ENCODE peak calls at places on chromosome 10, in five cellular contexts. P is fibroblast of lung, J is B cell, Y is GM06990, N is OCI-LY7. G is an unnamed sample.

GRCh38 chr10:12448729-12449391 is 99.5 kb downstream of the CAMK1D start:
- DNase-seq in Y (peak; percentile 65), N (peak; percentile 14), J (peak; percentile 41), P (peak; percentile 72), G (peak; percentile 66)

GRCh38 chr10:129972966-129973673 is 9.0 kb upstream of the EBF3 start:
- DNase-seq in Y (no peak), P (no peak), N (no peak), J (no peak), G (no peak)

GRCh38 chr10:17737021-17737965 is 14.7 kb upstream of the TMEM236 start:
- DNase-seq in P (peak; percentile 61), Y (no peak), J (no peak), N (peak; percentile 43), G (peak; percentile 48)

GRCh38 chr10:11773777-11774441 is 31.7 kb downstream of the ECHDC3 start:
- DNase-seq in Y (no peak), N (no peak), J (no peak), P (no peak), G (no peak)

GRCh38 chr10:101263146-101263837 is 34.0 kb upstream of the LBX1 start:
- DNase-seq in J (no peak), N (no peak), Y (no peak), P (no peak), G (no peak)

GRCh38 chr10:72241853-72242252 is 25.8 kb upstream of the ASCC1 start:
- DNase-seq in N (no peak), J (no peak), P (no peak), Y (no peak), G (no peak)

GRCh38 chr10:71433983-71434744 is 37.4 kb downstream of the CDH23 start:
- DNase-seq in N (no peak), Y (no peak), J (no peak), P (no peak), G (no peak)

GRCh38 chr10:59892697-59893096 is 13.7 kb downstream of the CCDC6 start:
- DNase-seq in N (no peak), P (no peak), J (no peak), Y (no peak), G (no peak)

GRCh38 chr10:103374263-103374662 is 6.5 kb downstream of the TAF5 start:
- DNase-seq in N (no peak), J (no peak), P (no peak), Y (no peak), G (no peak)

GRCh38 chr10:1369197-1369596 is 313.0 kb downstream of the WDR37 start:
- DNase-seq in Y (no peak), P (no peak), J (peak; percentile 21), N (no peak), G (no peak)

GRCh38 chr10:43671659-43672555 is 23.2 kb upstream of the ZNF32 start:
- DNase-seq in J (peak; percentile 78), N (peak; percentile 67), Y (no peak), P (peak; percentile 73), G (peak; percentile 82)

GRCh38 chr10:74118794-74119193 is 31.8 kb downstream of the AP3M1 start:
- DNase-seq in J (no peak), N (no peak), Y (no peak), P (no peak), G (no peak)

GRCh38 chr10:124008187-124008970 is 85.0 kb downstream of the CHST15 start:
- DNase-seq in N (no peak), Y (no peak), J (no peak), P (no peak), G (no peak)

GRCh38 chr10:52740913-52741675 is 31.5 kb downstream of the MBL2 start:
- DNase-seq in P (peak; percentile 49), N (peak; percentile 55), J (no peak), Y (no peak), G (peak; percentile 53)
- TF ChIP-seq CTCF in P (peak; percentile 96), N (peak; percentile 86), J (peak; percentile 86), Y (peak; percentile 88), G (peak; percentile 91)

GRCh38 chr10:127243490-127244272 is 47.3 kb upstream of the INSYN2A start:
- DNase-seq in Y (no peak), P (peak; percentile 42), N (peak; percentile 3), J (no peak), G (no peak)
- TF ChIP-seq CTCF in Y (no peak), P (peak; percentile 65), N (peak; percentile 69), J (no peak), G (peak; percentile 46)

GRCh38 chr10:15180736-15181135 is 12.2 kb upstream of the NMT2 start:
- DNase-seq in P (no peak), Y (no peak), N (no peak), J (no peak), G (no peak)
- TF ChIP-seq CTCF in P (no peak), Y (no peak), N (no peak), J (no peak), G (no peak)

DNA sequence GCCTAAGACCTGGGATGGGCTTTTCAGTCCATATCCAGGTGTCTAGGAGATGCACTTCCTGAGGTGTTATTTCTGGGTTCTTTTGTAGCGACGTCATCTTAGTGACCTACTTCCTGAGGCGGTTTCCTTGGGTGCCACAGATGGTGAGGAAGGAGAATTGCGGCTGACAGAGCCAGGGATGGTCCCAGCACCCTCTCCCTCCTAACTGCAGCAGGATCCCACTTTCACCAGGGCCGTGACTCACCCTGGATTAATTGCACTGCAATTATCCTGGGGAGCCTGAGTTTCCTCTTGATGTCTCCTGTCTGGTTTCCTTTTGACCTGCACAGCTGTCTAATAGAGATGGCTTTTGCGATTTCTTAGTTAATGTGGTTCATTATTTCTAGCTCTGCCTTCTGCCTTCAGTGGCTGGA is 271.7 kb downstream of the TCF7L2 start:
- DNase-seq in P (no peak), N (no peak), J (no peak), Y (no peak), G (no peak)
- TF ChIP-seq CTCF in P (no peak), N (no peak), J (no peak), Y (no peak), G (no peak)

DNA sequence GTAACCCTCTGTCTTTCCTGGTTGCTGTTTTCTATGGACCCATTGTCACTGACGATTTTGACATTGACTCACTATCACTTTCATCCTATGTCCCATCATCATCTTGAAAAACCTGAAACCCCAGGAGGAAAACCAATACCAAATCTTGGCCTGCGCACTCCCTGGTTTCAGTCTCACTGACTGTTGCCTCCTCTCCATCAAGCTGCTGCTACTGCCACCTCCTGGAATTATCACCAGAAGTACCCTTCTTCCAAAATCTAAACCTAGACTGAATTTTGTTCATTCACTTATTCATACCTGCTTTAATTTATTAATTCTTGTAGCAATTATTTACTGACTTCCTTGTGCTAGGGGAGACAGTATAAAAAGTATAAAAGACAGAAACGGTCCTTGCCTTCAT is 44.5 kb upstream of the ACBD5 start:
- DNase-seq in Y (no peak), J (no peak), N (peak; percentile 11), P (peak; percentile 24), G (no peak)
- TF ChIP-seq CTCF in Y (peak; percentile 27), J (no peak), N (peak; percentile 54), P (peak; percentile 27), G (peak; percentile 31)

G was measured in GM13977.